ENCODE peak calls at places on chromosomes 16 and 17, in seven cellular contexts. One of them, this sample, is unnamed.

GRCh38 chr17:11742891-11743290 is 144.6 kb downstream of the DNAH9 start:
- DNase-seq in A549: no peak
- DNase-seq in suprapubic skin: no peak
- DNase-seq in H1: no peak
- DNase-seq in stomach: no peak
- DNase-seq in tibial nerve: no peak
- DNase-seq in sigmoid colon: no peak
- DNase-seq in this sample: no peak

GRCh38 chr16:19563377-19563776 is 7.9 kb downstream of the VPS35L start:
- DNase-seq in A549: no peak
- DNase-seq in suprapubic skin: no peak
- DNase-seq in H1: no peak
- DNase-seq in stomach: no peak
- DNase-seq in tibial nerve: no peak
- DNase-seq in sigmoid colon: no peak
- DNase-seq in this sample: no peak

GRCh38 chr16:66594739-66595138 is 9.8 kb upstream of the CMTM3 start:
- DNase-seq in A549: no peak
- DNase-seq in suprapubic skin: no peak
- DNase-seq in H1: no peak
- DNase-seq in stomach: no peak
- DNase-seq in tibial nerve: no peak
- DNase-seq in sigmoid colon: no peak
- DNase-seq in this sample: no peak

GRCh38 chr17:2598166-2598565 is 4.7 kb downstream of the PAFAH1B1 start:
- DNase-seq in A549: no peak
- DNase-seq in suprapubic skin: no peak
- DNase-seq in H1: no peak
- DNase-seq in stomach: no peak
- DNase-seq in tibial nerve: no peak
- DNase-seq in sigmoid colon: no peak
- DNase-seq in this sample: no peak

GRCh38 chr16:21125191-21125590 is 25.5 kb downstream of the DNAH3 start:
- DNase-seq in A549: no peak
- DNase-seq in suprapubic skin: no peak
- DNase-seq in H1: no peak
- DNase-seq in stomach: no peak
- DNase-seq in tibial nerve: no peak
- DNase-seq in sigmoid colon: no peak
- DNase-seq in this sample: no peak

GRCh38 chr17:7627250-7628121 is at the start of gene SAT2:
- DNase-seq in A549: peak; percentile 99
- DNase-seq in suprapubic skin: peak; percentile 98
- DNase-seq in H1: peak; percentile 87
- DNase-seq in stomach: peak; percentile 93
- DNase-seq in tibial nerve: peak; percentile 94
- DNase-seq in sigmoid colon: peak; percentile 99
- DNase-seq in this sample: peak; percentile 95

GRCh38 chr17:42579794-42580551 is 2.4 kb upstream of the PSMC3IP start:
- DNase-seq in A549: no peak
- DNase-seq in suprapubic skin: no peak
- DNase-seq in H1: no peak
- DNase-seq in stomach: no peak
- DNase-seq in tibial nerve: no peak
- DNase-seq in sigmoid colon: no peak
- DNase-seq in this sample: no peak

GRCh38 chr17:66938656-66939055 is 25.9 kb upstream of the CACNG4 start:
- DNase-seq in A549: no peak
- DNase-seq in suprapubic skin: no peak
- DNase-seq in H1: no peak
- DNase-seq in stomach: no peak
- DNase-seq in tibial nerve: no peak
- DNase-seq in sigmoid colon: no peak
- DNase-seq in this sample: no peak

GRCh38 chr16:23965137-23965733 is 129.5 kb downstream of the PRKCB start:
- DNase-seq in A549: no peak
- DNase-seq in suprapubic skin: no peak
- DNase-seq in H1: no peak
- DNase-seq in stomach: no peak
- DNase-seq in tibial nerve: no peak
- DNase-seq in sigmoid colon: no peak
- DNase-seq in this sample: no peak

GRCh38 chr17:45733781-45734180 is 50.3 kb upstream of the CRHR1 start:
- DNase-seq in A549: no peak
- DNase-seq in suprapubic skin: peak; percentile 15
- DNase-seq in H1: no peak
- DNase-seq in stomach: no peak
- DNase-seq in tibial nerve: no peak
- DNase-seq in sigmoid colon: no peak
- DNase-seq in this sample: no peak

DNA sequence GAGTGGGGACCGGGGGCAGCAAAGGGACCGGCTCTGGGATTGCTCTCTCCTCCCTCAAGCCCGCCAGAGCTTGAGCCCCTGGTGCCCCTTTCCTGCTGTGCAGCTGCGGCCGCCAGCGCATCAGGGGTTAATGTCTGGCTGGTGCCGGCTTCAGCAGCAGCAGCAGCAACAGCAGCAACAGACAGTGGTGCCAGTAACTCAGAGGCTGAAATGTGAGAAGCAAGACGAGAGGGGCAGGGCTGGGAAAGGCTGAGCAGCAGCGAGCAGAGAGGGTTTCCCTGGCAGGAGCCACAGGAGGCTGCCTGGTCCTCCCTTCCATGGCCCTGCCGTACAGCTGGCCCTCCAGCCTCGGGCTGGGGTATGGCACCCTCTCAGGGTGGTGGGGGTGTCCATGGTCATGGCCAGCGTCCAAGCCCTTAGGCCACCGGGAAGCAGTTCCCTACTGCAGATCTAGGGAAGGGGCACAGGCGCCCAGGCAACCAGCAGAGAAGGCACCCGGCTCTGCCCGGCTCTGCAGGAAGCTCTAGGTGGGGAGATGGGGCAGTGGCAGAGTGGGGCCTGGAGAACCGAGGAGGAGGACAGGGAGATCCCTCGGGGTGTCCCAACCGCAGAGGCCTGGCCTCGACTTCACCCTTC is 21.1 kb upstream of the TFAP4 start:
- DNase-seq in A549: peak; percentile 50
- DNase-seq in suprapubic skin: no peak
- DNase-seq in H1: no peak
- DNase-seq in stomach: peak; percentile 58
- DNase-seq in tibial nerve: no peak
- DNase-seq in sigmoid colon: peak; percentile 84
- DNase-seq in this sample: no peak
- TF ChIP-seq EP300 in A549: no peak
- TF ChIP-seq EP300 in suprapubic skin: no peak
- TF ChIP-seq EP300 in H1: no peak
- TF ChIP-seq EP300 in stomach: no peak
- TF ChIP-seq EP300 in tibial nerve: no peak
- TF ChIP-seq EP300 in sigmoid colon: no peak
- TF ChIP-seq EP300 in this sample: no peak

DNA sequence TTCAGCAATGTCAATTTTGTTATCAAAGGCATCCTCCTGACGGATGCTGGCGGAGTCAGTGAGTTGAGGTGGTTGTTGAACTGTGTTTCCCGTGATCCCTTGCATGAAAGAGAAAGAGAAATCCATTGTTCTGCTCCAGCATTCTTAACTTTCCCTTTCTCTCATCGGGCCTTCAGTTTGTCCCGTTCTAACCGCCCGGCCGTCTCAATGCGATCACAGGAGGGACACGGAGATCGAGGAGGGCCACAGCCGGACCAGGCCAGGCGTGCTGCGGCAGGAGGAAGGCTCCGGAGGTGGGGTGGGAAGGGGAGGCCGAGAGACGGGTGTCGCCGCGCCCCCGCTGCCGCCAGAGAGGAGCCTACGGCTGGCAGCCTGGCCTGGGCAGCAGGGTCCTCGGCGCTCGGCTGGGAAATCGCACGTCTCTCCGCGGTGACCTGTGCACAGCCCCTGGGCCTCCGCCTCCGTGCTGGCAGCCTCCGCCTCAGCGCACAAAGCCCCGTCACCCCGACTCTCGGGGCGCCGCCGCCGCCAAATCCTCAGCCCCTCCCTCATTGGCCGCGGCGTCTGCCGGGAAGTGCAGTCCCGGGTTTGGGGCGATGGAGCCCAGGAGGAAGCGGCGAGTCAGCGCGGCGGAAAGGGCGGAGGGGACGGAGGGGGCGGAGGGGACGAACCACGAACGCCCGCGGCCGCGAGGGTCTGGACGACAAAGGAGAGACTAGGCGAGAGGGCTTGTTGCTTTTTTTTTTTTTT is 38.1 kb downstream of the SOST start:
- DNase-seq in A549: peak; percentile 83
- DNase-seq in suprapubic skin: peak; percentile 92
- DNase-seq in H1: no peak
- DNase-seq in stomach: peak; percentile 78
- DNase-seq in tibial nerve: peak; percentile 57
- DNase-seq in sigmoid colon: peak; percentile 89
- DNase-seq in this sample: peak; percentile 84
- TF ChIP-seq POLR2A in A549: peak; percentile 69
- TF ChIP-seq POLR2A in suprapubic skin: no peak
- TF ChIP-seq POLR2A in H1: peak; percentile 42
- TF ChIP-seq POLR2A in stomach: no peak
- TF ChIP-seq POLR2A in tibial nerve: peak; percentile 45
- TF ChIP-seq POLR2A in sigmoid colon: no peak
- TF ChIP-seq POLR2A in this sample: peak; percentile 70

GRCh38 chr16:684961-685696 is 995 bp upstream of the JMJD8 start:
- DNase-seq in A549: no peak
- DNase-seq in suprapubic skin: no peak
- DNase-seq in H1: no peak
- DNase-seq in stomach: no peak
- DNase-seq in tibial nerve: no peak
- DNase-seq in sigmoid colon: peak; percentile 77
- DNase-seq in this sample: no peak
- H3K4me3 ChIP-seq in A549: peak overlapping the region; percentile 76
- H3K4me3 ChIP-seq in suprapubic skin: peak overlapping the region; percentile 68
- H3K4me3 ChIP-seq in H1: no peak overlapping the region
- H3K4me3 ChIP-seq in stomach: peak overlapping the region; percentile 81
- H3K4me3 ChIP-seq in tibial nerve: peak overlapping the region; percentile 78
- H3K4me3 ChIP-seq in sigmoid colon: peak overlapping the region; percentile 49
- H3K4me3 ChIP-seq in this sample: peak overlapping the region; percentile 56

DNA sequence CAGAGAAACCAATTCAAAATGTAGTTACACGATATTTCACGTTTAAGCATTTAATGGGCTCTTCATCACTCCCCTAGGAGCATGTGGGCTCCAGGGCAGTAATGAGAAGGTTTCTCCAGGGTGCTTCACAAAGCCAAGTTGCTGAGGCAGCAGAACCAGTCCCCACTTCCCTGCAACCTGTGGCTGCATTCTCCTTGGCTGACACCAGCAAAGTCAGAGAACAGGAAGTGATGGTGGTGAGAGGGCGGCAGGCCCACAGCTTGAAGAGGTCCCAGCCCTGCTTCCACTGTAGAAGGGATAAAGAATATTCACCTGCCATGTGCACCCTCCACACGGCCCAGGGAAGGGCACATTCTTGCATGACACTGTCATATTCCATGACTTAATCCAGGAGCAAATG is 133.2 kb downstream of the CBLN1 start:
- DNase-seq in A549: no peak
- DNase-seq in suprapubic skin: no peak
- DNase-seq in H1: no peak
- DNase-seq in stomach: no peak
- DNase-seq in tibial nerve: no peak
- DNase-seq in sigmoid colon: no peak
- DNase-seq in this sample: no peak
- TF ChIP-seq EP300 in A549: no peak
- TF ChIP-seq EP300 in suprapubic skin: no peak
- TF ChIP-seq EP300 in H1: no peak
- TF ChIP-seq EP300 in stomach: no peak
- TF ChIP-seq EP300 in tibial nerve: no peak
- TF ChIP-seq EP300 in sigmoid colon: no peak
- TF ChIP-seq EP300 in this sample: no peak

GRCh38 chr17:72622661-72623433 is 469.6 kb downstream of the SLC39A11 start:
- DNase-seq in A549: no peak
- DNase-seq in suprapubic skin: no peak
- DNase-seq in H1: no peak
- DNase-seq in stomach: no peak
- DNase-seq in tibial nerve: no peak
- DNase-seq in sigmoid colon: no peak
- DNase-seq in this sample: no peak

GRCh38 chr17:72619976-72620650 is 472.4 kb downstream of the SLC39A11 start:
- DNase-seq in A549: no peak
- DNase-seq in suprapubic skin: no peak
- DNase-seq in H1: no peak
- DNase-seq in stomach: no peak
- DNase-seq in tibial nerve: no peak
- DNase-seq in sigmoid colon: no peak
- DNase-seq in this sample: no peak

GRCh38 chr17:72624652-72625051 is 467.8 kb downstream of the SLC39A11 start:
- DNase-seq in A549: no peak
- DNase-seq in suprapubic skin: no peak
- DNase-seq in H1: no peak
- DNase-seq in stomach: no peak
- DNase-seq in tibial nerve: no peak
- DNase-seq in sigmoid colon: no peak
- DNase-seq in this sample: no peak
- TF ChIP-seq POLR2A in A549: no peak
- TF ChIP-seq POLR2A in suprapubic skin: no peak
- TF ChIP-seq POLR2A in H1: no peak
- TF ChIP-seq POLR2A in stomach: no peak
- TF ChIP-seq POLR2A in tibial nerve: no peak
- TF ChIP-seq POLR2A in sigmoid colon: no peak
- TF ChIP-seq POLR2A in this sample: no peak

GRCh38 chr16:80992676-80993292 is 13.9 kb downstream of the CMC2 start:
- DNase-seq in A549: no peak
- DNase-seq in suprapubic skin: no peak
- DNase-seq in H1: no peak
- DNase-seq in stomach: no peak
- DNase-seq in tibial nerve: no peak
- DNase-seq in sigmoid colon: no peak
- DNase-seq in this sample: no peak

GRCh38 chr16:80990978-80991377 is 15.7 kb downstream of the CMC2 start:
- DNase-seq in A549: no peak
- DNase-seq in suprapubic skin: no peak
- DNase-seq in H1: no peak
- DNase-seq in stomach: no peak
- DNase-seq in tibial nerve: no peak
- DNase-seq in sigmoid colon: no peak
- DNase-seq in this sample: no peak

GRCh38 chr16:80994451-80994850 is 12.2 kb downstream of the CMC2 start:
- DNase-seq in A549: no peak
- DNase-seq in suprapubic skin: no peak
- DNase-seq in H1: no peak
- DNase-seq in stomach: no peak
- DNase-seq in tibial nerve: no peak
- DNase-seq in sigmoid colon: no peak
- DNase-seq in this sample: no peak

GRCh38 chr16:80991792-80992430 is 14.8 kb downstream of the CMC2 start:
- DNase-seq in A549: no peak
- DNase-seq in suprapubic skin: no peak
- DNase-seq in H1: no peak
- DNase-seq in stomach: no peak
- DNase-seq in tibial nerve: no peak
- DNase-seq in sigmoid colon: no peak
- DNase-seq in this sample: no peak

GRCh38 chr16:80993293-80993691 is 13.4 kb downstream of the CMC2 start:
- DNase-seq in A549: no peak
- DNase-seq in suprapubic skin: no peak
- DNase-seq in H1: no peak
- DNase-seq in stomach: peak; percentile 47
- DNase-seq in tibial nerve: no peak
- DNase-seq in sigmoid colon: no peak
- DNase-seq in this sample: no peak
- H3K4me3 ChIP-seq in A549: peak overlapping the region; percentile 21
- H3K4me3 ChIP-seq in suprapubic skin: no peak overlapping the region
- H3K4me3 ChIP-seq in H1: no peak overlapping the region
- H3K4me3 ChIP-seq in stomach: no peak overlapping the region
- H3K4me3 ChIP-seq in tibial nerve: no peak overlapping the region
- H3K4me3 ChIP-seq in sigmoid colon: no peak overlapping the region
- H3K4me3 ChIP-seq in this sample: no peak overlapping the region

GRCh38 chr17:76529643-76530488 is 7.6 kb downstream of the CYGB start:
- DNase-seq in A549: no peak
- DNase-seq in suprapubic skin: peak; percentile 89
- DNase-seq in H1: no peak
- DNase-seq in stomach: peak; percentile 66
- DNase-seq in tibial nerve: peak; percentile 82
- DNase-seq in sigmoid colon: peak; percentile 97
- DNase-seq in this sample: peak; percentile 72
- TF ChIP-seq EP300 in A549: no peak
- TF ChIP-seq EP300 in suprapubic skin: no peak
- TF ChIP-seq EP300 in H1: no peak
- TF ChIP-seq EP300 in stomach: no peak
- TF ChIP-seq EP300 in tibial nerve: no peak
- TF ChIP-seq EP300 in sigmoid colon: no peak
- TF ChIP-seq EP300 in this sample: no peak

This sample was measured in transverse colon.